ENCODE peak calls at places on chromosome 17, in six cellular contexts. Z, K, F, J, W and L are unnamed samples.

GRCh38 chr17:77748436-77748835 is 210.1 kb upstream of the TNRC6C start:
- DNase-seq in Z (no peak), K (no peak), F (no peak), J (no peak), W (no peak), L (no peak)

GRCh38 chr17:78817123-78817522 is 23.5 kb downstream of the USP36 start:
- DNase-seq in Z (no peak), K (no peak), F (no peak), J (no peak), W (no peak), L (no peak)

GRCh38 chr17:40086150-40087044 is 14.0 kb downstream of the NR1D1 start:
- DNase-seq in Z (peak), K (no peak), F (peak), J (peak), W (peak), L (no peak)

GRCh38 chr17:50346313-50347086 is 574 bp downstream of the XYLT2 start:
- DNase-seq in Z (peak), K (no peak), F (peak), J (peak), W (peak), L (no peak)

GRCh38 chr17:64507418-64507766 is 615 bp downstream of the CEP95 start:
- DNase-seq in Z (peak), K (peak), F (peak), J (peak), W (peak), L (peak)

GRCh38 chr17:58525239-58525638 is 10.8 kb upstream of the MTMR4 start:
- DNase-seq in Z (peak), K (peak), F (no peak), J (no peak), W (peak), L (no peak)

GRCh38 chr17:72386619-72387237 is 265.9 kb downstream of the SOX9 start:
- DNase-seq in Z (no peak), K (no peak), F (no peak), J (no peak), W (no peak), L (no peak)

GRCh38 chr17:42010898-42011516 is 6.2 kb downstream of the DNAJC7 start:
- DNase-seq in Z (peak), K (peak), F (peak), J (peak), W (peak), L (no peak)

GRCh38 chr17:37406635-37407455 is at the start of the genes ACACA and TADA2A:
- DNase-seq in Z (peak), K (peak), F (peak), J (peak), W (peak), L (peak)
- H3K23ac ChIP-seq in Z (peak), K (peak), F (no peak), J (no peak), W (peak), L (peak)

GRCh38 chr17:80317706-80317980 is 57.0 kb downstream of the RNF213 start:
- DNase-seq in Z (no peak), K (no peak), F (no peak), J (no peak), W (no peak), L (no peak)

GRCh38 chr17:80315517-80316182 is 55.0 kb downstream of the RNF213 start:
- DNase-seq in Z (no peak), K (no peak), F (no peak), J (no peak), W (no peak), L (no peak)

GRCh38 chr17:80316927-80317705 is 56.5 kb downstream of the RNF213 start:
- DNase-seq in Z (no peak), K (no peak), F (no peak), J (no peak), W (no peak), L (no peak)

GRCh38 chr17:80318166-80318565 is 57.5 kb downstream of the RNF213 start:
- DNase-seq in Z (no peak), K (no peak), F (no peak), J (no peak), W (no peak), L (no peak)

GRCh38 chr17:80316431-80316830 is 55.8 kb downstream of the RNF213 start:
- DNase-seq in Z (no peak), K (no peak), F (no peak), J (no peak), W (no peak), L (no peak)
- H3K18ac ChIP-seq in Z (no peak), K (no peak), F (no peak), J (no peak), W (no peak), L (peak)

GRCh38 chr17:48003686-48004120 is 32.8 kb downstream of the CDK5RAP3 start:
- DNase-seq in Z (no peak), K (no peak), F (no peak), J (no peak), W (peak), L (no peak)
- H3K23ac ChIP-seq in Z (no peak), K (no peak), F (no peak), J (no peak), W (no peak), L (no peak)

DNA sequence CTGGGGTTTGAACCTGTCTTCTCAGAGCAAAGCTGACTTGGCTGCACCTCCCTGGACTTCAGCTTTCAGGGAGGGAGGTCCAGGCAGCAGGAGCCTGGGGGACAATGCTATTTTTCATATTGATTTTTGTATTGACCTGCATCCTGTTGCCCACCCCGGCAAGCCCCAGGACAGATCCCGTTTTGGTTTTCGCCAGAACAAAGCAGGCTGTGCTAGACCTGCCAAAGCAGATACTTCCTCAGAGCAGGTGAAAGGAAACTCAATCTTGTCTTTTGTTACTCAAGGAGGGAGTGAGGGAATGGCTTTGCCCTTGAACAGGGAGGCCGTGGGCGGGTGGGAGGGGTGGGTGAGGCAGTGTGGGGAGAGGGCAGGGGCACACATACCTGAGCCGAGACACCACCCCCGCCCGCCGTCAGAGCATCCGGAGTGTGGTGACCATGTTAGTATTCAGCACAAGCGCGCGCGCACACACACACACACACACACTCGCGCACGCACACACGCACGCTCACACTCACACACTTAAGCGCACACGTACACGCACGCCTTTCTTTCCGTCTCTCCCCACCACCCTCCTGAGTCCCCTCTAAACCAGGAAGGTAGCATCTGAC is 59.5 kb downstream of the RAI1 start:
- DNase-seq in Z (no peak), K (no peak), F (peak), J (no peak), W (no peak), L (no peak)
- H3K18ac ChIP-seq in Z (peak), K (no peak), F (peak), J (no peak), W (no peak), L (peak)

DNA sequence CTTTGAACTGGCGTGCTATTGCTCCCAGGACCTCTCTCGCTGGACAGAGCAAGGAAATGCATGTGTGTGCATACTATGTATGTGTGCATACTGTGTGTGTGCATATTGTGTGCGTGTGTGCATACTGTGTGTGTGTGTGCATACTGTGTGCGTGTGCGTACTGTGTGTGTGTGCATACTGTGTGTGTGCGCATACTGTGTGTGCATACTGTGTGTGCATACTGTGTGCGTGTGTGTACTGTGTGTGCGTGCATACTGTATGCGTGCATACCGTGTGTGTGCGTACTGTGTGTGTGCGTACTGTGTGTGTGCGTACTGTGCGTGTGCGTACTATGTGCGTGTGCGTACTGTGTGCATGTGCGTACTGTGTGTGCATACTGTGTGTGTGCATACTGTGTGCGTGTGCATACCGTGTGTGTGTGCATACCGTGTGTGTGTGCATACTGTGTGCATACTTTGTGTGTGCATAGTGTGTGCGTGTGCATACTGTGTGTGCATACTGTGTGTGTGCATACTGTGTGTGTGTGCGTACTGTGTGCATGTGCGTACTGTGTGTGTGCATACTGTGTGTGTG is 89.4 kb downstream of the RPTOR start:
- DNase-seq in Z (no peak), K (no peak), F (no peak), J (no peak), W (no peak), L (no peak)
- H3K23ac ChIP-seq in Z (no peak), K (no peak), F (peak), J (peak), W (no peak), L (peak)

GRCh38 chr17:48624118-48624517 is 2.0 kb downstream of the HOXB9 start:
- DNase-seq in Z (no peak), K (no peak), F (no peak), J (no peak), W (no peak), L (no peak)

GRCh38 chr17:48621410-48622387 is 4.5 kb downstream of the HOXB9 start:
- DNase-seq in Z (peak), K (no peak), F (no peak), J (no peak), W (no peak), L (no peak)

GRCh38 chr17:48624544-48625501 is 1.3 kb downstream of the HOXB9 start:
- DNase-seq in Z (peak), K (no peak), F (peak), J (no peak), W (peak), L (no peak)

GRCh38 chr17:48622857-48623256 is 3.3 kb downstream of the HOXB9 start:
- DNase-seq in Z (peak), K (no peak), F (no peak), J (no peak), W (no peak), L (no peak)

DNA sequence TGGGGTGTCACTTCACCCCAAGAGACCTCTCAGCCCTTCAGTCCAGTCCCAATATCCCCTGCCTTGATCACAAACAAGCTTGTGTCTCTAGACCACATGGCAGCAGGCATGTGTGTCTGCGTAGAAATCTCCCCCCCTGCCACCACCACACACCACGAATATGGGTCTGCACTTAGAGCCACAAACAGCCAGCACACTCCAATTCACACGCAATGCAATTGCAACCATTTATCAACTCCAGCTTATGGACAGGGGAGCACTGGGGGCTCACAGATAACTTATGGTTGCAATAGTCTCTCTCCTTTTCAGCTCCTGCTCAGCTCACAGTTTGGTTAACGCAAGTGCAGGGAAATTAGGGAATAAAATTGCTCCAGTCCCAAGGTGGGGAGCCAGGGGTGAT is 2.6 kb downstream of the HOXB9 start:
- DNase-seq in Z (peak), K (no peak), F (no peak), J (no peak), W (no peak), L (no peak)
- H3K18ac ChIP-seq in Z (peak), K (no peak), F (no peak), J (no peak), W (no peak), L (no peak)

DNA sequence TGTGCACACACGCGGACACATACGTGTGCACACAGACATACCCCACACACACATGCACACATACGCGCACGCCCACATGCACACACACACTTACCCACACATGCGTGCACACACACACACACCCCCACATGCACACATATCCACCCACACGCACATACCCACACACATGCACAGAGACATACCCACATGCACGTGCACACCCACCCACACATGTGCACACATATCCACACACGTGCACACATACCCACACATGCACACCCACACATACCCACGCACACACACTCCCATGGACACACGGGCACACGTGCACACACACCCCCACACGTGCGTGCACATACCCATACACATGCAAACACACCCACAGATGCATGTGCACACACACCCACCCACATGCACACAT is 27.2 kb upstream of the PVALEF start:
- DNase-seq in Z (no peak), K (no peak), F (no peak), J (no peak), W (no peak), L (no peak)
- H3K23ac ChIP-seq in Z (no peak), K (no peak), F (no peak), J (peak), W (no peak), L (peak)

GRCh38 chr17:48066656-48067055 is 18.5 kb downstream of the NFE2L1 start:
- DNase-seq in Z (no peak), K (no peak), F (no peak), J (no peak), W (no peak), L (no peak)

GRCh38 chr17:48066192-48066591 is 18.0 kb downstream of the NFE2L1 start:
- DNase-seq in Z (no peak), K (no peak), F (no peak), J (no peak), W (no peak), L (no peak)

GRCh38 chr17:48067245-48067644 is 19.1 kb downstream of the NFE2L1 start:
- DNase-seq in Z (no peak), K (no peak), F (no peak), J (no peak), W (no peak), L (no peak)

GRCh38 chr17:48062273-48062672 is 14.1 kb downstream of the NFE2L1 start:
- DNase-seq in Z (no peak), K (no peak), F (no peak), J (no peak), W (no peak), L (no peak)

GRCh38 chr17:48064638-48065037 is 16.5 kb downstream of the NFE2L1 start:
- DNase-seq in Z (no peak), K (no peak), F (no peak), J (no peak), W (no peak), L (no peak)
- H3K18ac ChIP-seq in Z (no peak), K (no peak), F (no peak), J (no peak), W (no peak), L (no peak)

GRCh38 chr17:4127555-4127954 is 15.3 kb downstream of the ZZEF1 start:
- DNase-seq in Z (peak), K (peak), F (no peak), J (no peak), W (no peak), L (no peak)

GRCh38 chr17:4125552-4125951 is 17.3 kb downstream of the ZZEF1 start:
- DNase-seq in Z (no peak), K (no peak), F (no peak), J (no peak), W (no peak), L (no peak)

GRCh38 chr17:4120332-4120731 is 22.5 kb downstream of the ZZEF1 start:
- DNase-seq in Z (no peak), K (no peak), F (no peak), J (no peak), W (no peak), L (no peak)

GRCh38 chr17:4119299-4119698 is 23.5 kb downstream of the ZZEF1 start:
- DNase-seq in Z (no peak), K (no peak), F (no peak), J (no peak), W (no peak), L (no peak)

GRCh38 chr17:4124994-4125393 is 17.8 kb downstream of the ZZEF1 start:
- DNase-seq in Z (no peak), K (no peak), F (no peak), J (no peak), W (peak), L (peak)
- H3K23ac ChIP-seq in Z (no peak), K (peak), F (no peak), J (no peak), W (no peak), L (no peak)